ENCODE peak calls at places on chromosomes 12 and 14, in five cellular contexts. U is IMR-90, Y is heart left ventricle, H is coronary artery, J is ovary. Z is an unnamed sample.

GRCh38 chr12:13606290-13606689 is 375.1 kb downstream of the GRIN2B start:
- DNase-seq in Y (no peak), J (no peak), U (no peak), H (no peak), Z (no peak)

GRCh38 chr12:3040026-3040656 is 37.0 kb upstream of the TSPAN9 start:
- DNase-seq in U (no peak), J (no peak), Y (no peak), H (no peak), Z (no peak)

GRCh38 chr14:52922656-52923055 is 28.2 kb downstream of the FERMT2 start:
- DNase-seq in J (no peak), U (peak), Y (no peak), H (no peak), Z (no peak)

GRCh38 chr12:115354476-115354890 is 670.5 kb upstream of the TBX3 start:
- DNase-seq in Y (no peak), J (no peak), H (no peak), U (peak), Z (no peak)

GRCh38 chr12:119710941-119711551 is 43.1 kb downstream of the PRKAB1 start:
- DNase-seq in J (no peak), Y (no peak), U (no peak), H (no peak), Z (peak)

GRCh38 chr14:101193845-101194355 is 290.4 kb upstream of the RTL1 start:
- DNase-seq in H (peak), U (no peak), Y (no peak), J (no peak), Z (no peak)

GRCh38 chr14:104588066-104588857 is 8.7 kb downstream of the C14orf180 start:
- DNase-seq in U (no peak), Y (no peak), H (no peak), J (no peak), Z (no peak)

GRCh38 chr12:1935700-1936378 is 17.4 kb upstream of the CACNA2D4 start:
- DNase-seq in U (no peak), Y (no peak), H (no peak), J (no peak), Z (no peak)

GRCh38 chr12:51076235-51076930 is 7.0 kb downstream of the CSRNP2 start:
- DNase-seq in U (no peak), J (no peak), Y (no peak), H (no peak), Z (no peak)

GRCh38 chr14:65210118-65210826 is 108.0 kb upstream of the MAX start:
- DNase-seq in J (no peak), Y (no peak), H (no peak), U (peak), Z (no peak)

GRCh38 chr12:3225796-3226180 is 148.6 kb downstream of the TSPAN9 start:
- DNase-seq in Y (no peak), J (no peak), U (peak), H (no peak), Z (no peak)

GRCh38 chr12:65279387-65280112 is 1.1 kb downstream of the MSRB3 start:
- DNase-seq in Y (no peak), H (no peak), U (peak), J (no peak), Z (no peak)

GRCh38 chr14:35386673-35387125 is 17.9 kb downstream of the NFKBIA start:
- DNase-seq in Y (peak), H (no peak), U (no peak), J (no peak), Z (no peak)

GRCh38 chr12:54658306-54659264 is 10.4 kb upstream of the DCD start:
- DNase-seq in U (peak), Y (no peak), J (no peak), H (no peak), Z (no peak)

GRCh38 chr14:57136669-57137068 is 132.0 kb downstream of the EXOC5 start:
- DNase-seq in U (no peak), H (no peak), Y (peak), J (peak), Z (peak)

GRCh38 chr12:2944401-2945047 is 14.7 kb upstream of the TEAD4 start:
- DNase-seq in J (peak), H (no peak), Y (peak), U (peak), Z (peak)

GRCh38 chr14:71725802-71726638 is 206.2 kb upstream of the RGS6 start:
- DNase-seq in U (peak), H (no peak), J (no peak), Y (no peak), Z (no peak)
- H3K27ac ChIP-seq in U (no peak), H (no peak), J (no peak), Y (no peak), Z (peak)

DNA sequence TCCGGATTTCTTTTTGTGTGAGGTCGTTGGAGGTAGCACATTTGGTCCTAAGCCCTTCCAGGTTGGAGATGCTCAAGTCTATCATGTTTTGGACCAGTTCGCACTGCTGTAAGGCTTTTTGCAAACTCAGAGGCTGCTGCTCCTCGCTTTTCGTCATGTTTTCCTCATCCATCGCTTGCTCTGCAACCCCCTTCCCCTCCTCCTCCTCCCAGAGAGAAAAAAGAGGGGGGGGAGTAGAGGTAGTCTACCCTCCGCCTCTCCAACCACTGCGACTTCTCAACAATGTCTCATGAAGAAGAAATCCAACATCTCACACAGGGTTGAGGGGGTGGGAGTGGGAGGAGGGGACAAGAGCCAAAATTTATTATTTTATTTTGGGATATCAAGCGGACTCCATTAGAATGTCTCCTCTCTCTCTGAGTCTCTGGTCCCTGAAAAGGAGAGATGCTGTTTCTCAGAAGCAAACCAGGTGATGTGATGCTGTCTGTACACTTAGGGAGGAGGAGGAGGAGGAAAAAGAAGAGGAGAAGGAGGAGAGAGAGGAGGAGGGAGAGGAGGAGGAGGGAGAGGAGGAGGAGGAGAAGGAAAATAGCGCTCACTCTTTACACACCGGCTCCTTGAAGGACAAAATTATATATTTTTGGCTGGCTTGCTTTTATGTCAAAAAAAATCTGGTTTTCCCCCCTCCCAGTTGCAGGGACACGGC is 553 bp downstream of the KSR2 start:
- DNase-seq in J (no peak), H (no peak), U (no peak), Y (no peak), Z (no peak)
- H3K27ac ChIP-seq in J (no peak), H (no peak), U (no peak), Y (no peak), Z (peak)

DNA sequence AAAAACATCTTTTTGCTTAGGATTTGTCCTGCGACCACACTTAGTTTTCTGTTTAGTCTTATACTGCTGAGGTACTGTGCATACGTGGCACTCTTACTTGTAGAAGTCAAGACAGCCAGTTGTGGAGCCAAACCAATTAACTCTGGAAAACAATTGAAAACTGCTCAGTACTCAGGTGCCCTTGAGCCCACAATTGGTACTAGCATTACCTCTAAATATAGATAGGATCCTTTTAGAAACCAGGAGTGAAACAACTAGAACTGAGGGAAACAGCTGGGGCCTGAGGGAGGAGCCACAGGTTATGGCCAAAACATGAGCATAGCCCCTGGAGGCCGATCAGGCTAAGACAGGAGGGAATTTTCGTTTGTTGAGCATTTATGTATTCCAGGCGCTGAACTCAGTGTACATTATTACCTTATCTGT is 2.5 kb downstream of the SPATS2 start:
- DNase-seq in H (no peak), J (no peak), U (peak), Y (no peak), Z (no peak)
- H3K27ac ChIP-seq in H (no peak), J (no peak), U (no peak), Y (peak), Z (no peak)

DNA sequence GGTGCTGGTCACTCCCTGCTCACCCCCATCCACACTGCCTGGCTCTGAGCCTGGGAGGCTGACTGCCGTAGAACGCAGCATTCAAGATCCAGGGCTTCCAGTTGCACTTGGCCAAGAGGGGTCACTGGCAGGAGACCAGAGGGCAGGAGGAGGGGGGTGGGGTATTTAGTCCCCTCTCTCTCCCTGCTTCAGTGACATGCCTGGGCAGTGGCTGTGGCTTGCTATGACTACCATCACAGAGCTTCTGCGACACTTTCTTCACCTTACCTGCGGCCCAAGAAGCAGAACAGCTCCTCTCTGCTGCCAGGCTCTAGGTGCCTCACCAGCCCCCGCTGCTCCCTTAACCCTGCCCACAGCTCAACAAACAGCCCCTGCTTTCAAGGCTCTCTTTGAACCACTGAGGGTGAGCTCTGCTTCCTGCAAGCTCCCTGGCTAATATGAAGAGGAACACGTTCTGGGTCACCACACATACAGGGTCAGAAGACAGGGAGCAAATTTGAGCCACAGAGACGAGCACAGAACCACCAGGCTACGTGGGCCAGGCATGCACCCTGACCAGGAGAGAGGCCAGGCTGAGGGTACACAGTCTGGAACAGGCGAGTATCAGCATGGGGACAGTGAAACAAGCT is 55.7 kb downstream of the ITPK1 start:
- DNase-seq in J (peak), Y (no peak), H (no peak), U (no peak), Z (no peak)
- H3K27ac ChIP-seq in J (no peak), Y (peak), H (no peak), U (no peak), Z (peak)

DNA sequence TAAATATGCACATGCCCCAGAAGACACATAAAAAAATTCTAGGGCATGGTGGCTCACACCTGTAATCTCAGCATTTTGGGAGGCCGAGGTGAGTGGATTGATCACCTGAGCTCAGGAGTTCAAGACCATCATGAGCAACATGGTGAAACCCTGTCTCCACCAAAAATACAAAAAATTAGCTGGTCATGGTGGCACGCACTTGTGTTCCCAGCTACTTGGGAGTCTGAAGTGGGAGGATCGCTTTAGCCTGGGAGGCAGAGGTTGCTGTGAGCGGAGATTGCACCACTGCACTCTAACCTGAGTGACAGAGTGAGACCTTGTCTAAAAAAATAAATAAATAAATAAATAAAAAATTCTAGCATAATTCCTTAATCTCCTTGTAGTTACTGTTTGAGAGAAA is 3.9 kb downstream of the CD69 start:
- DNase-seq in H (no peak), U (no peak), Y (no peak), J (no peak), Z (no peak)
- H3K27ac ChIP-seq in H (no peak), U (no peak), Y (no peak), J (no peak), Z (no peak)

GRCh38 chr14:95533391-95533821 is 1.4 kb upstream of the GLRX5 start:
- DNase-seq in Y (no peak), J (no peak), H (peak), U (peak), Z (no peak)

GRCh38 chr14:95529242-95529641 is 5.6 kb upstream of the GLRX5 start:
- DNase-seq in Y (no peak), J (no peak), U (no peak), H (no peak), Z (no peak)

GRCh38 chr14:95531473-95531872 is 3.4 kb upstream of the GLRX5 start:
- DNase-seq in U (peak), H (no peak), Y (no peak), J (no peak), Z (no peak)

GRCh38 chr14:95527392-95528002 is 7.4 kb upstream of the GLRX5 start:
- DNase-seq in J (peak), H (no peak), U (peak), Y (no peak), Z (no peak)

DNA sequence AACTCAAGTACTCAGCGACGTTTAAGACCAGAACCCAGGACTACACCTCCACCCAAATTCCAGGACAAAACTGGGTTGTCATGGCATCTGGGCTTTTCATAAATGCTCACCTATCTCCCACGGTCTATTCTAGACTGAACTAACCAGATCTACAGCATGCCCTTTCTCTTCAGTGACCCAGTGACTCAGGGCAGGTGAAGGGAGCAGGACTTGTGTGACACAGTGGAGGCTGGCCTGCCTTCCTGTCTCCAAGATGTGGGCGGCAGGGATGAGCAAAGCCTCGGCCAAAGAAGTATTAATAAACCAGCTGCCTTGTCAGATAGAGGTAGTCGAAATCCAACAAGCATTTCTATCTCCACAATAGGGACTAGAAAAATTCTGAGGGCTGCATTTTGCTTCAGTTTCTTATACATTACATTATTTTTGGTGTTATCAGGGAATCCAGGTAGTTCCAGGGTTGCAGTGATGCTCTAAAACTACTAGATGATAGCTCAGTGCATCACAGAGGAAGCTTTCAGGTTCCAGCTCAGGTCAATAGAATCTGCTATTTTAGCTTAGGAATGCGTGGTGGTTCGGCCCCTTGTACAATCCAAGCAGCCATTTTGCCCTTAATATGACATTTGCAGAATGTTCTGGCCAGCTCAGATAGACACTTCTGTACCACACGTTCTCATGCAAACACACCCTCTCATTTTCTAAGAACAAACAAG is 4.2 kb upstream of the GLRX5 start:
- DNase-seq in H (peak), J (no peak), Y (no peak), U (no peak), Z (no peak)
- H3K27ac ChIP-seq in H (peak), J (peak), Y (no peak), U (peak), Z (no peak)

Z was measured in caudate nucleus.